ENCODE peak calls at places on chromosomes 6 and 20, in five cellular contexts. Y is sigmoid colon, Z is upper lobe of left lung, P is PC-3, O is astrocyte. N is an unnamed sample.

GRCh38 chr20:46438156-46438750 is 31.8 kb upstream of the ELMO2 start:
- DNase-seq in Y (no peak), O (peak; percentile 3), P (peak; percentile 73), Z (no peak), N (peak; percentile 56)

GRCh38 chr6:88008411-88008810 is 39.2 kb upstream of the SPACA1 start:
- DNase-seq in Y (no peak), Z (no peak), O (peak; percentile 4), P (peak; percentile 11), N (no peak)

GRCh38 chr20:44056010-44056698 is 130.8 kb downstream of the JPH2 start:
- DNase-seq in O (no peak), Y (peak; percentile 24), P (peak; percentile 78), Z (no peak), N (peak; percentile 32)

GRCh38 chr6:46102123-46102522 is 27.7 kb upstream of the ENPP4 start:
- DNase-seq in P (no peak), Y (no peak), O (no peak), Z (no peak), N (no peak)

GRCh38 chr20:61982240-61982950 is 83.3 kb downstream of the TAF4 start:
- DNase-seq in Y (no peak), O (no peak), P (no peak), Z (no peak), N (no peak)

GRCh38 chr6:148528292-148528691 is 185.7 kb downstream of the SASH1 start:
- DNase-seq in Z (no peak), Y (no peak), O (no peak), P (peak; percentile 4), N (peak; percentile 61)

GRCh38 chr20:9919271-9920014 is 80.6 kb upstream of the PAK5 start:
- DNase-seq in Z (no peak), Y (no peak), O (no peak), P (no peak), N (no peak)

GRCh38 chr6:96089173-96089572 is 73.4 kb downstream of the FUT9 start:
- DNase-seq in O (no peak), P (peak; percentile 42), Z (no peak), Y (no peak), N (peak; percentile 39)

GRCh38 chr6:107304421-107305025 is 154.8 kb downstream of the PDSS2 start:
- DNase-seq in O (peak; percentile 76), P (peak; percentile 87), Y (no peak), Z (no peak), N (no peak)

GRCh38 chr6:78832091-78832808 is 35.1 kb upstream of the IRAK1BP1 start:
- DNase-seq in P (no peak), Z (no peak), Y (no peak), O (peak; percentile 83), N (no peak)

GRCh38 chr6:53956068-53956711 is 155.1 kb upstream of the MLIP start:
- DNase-seq in P (peak; percentile 89), Y (peak; percentile 84), Z (no peak), O (peak; percentile 30), N (peak; percentile 83)

GRCh38 chr20:9359561-9360308 is 154.7 kb upstream of the LAMP5 start:
- DNase-seq in P (peak; percentile 78), O (peak; percentile 43), Y (peak; percentile 70), Z (peak; percentile 3), N (peak; percentile 66)

DNA sequence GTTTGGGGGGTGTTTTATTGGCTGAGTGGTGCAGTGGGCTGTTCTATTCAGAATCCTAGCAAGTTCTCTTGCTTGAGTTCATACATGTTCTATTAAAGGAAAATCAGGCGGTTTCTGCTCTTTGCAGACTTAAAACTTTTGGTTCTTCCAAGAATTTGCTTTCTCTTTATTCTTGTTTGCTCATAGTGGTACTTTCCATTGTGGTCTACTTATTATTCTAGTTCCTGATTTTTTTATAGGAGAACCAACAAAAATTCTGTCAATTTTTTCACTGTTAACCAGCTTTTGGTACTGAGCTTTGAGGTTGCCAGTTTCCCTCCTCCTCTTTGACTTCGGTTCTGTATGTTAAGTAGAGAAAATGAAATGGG is 6.7 kb downstream of the AFDN start:
- DNase-seq in P (no peak), O (no peak), Z (no peak), Y (no peak), N (no peak)
- H3K4me1 ChIP-seq in P (peaks cover 52% of the 10 kb centered on the region), O (no peaks in the 10 kb centered on the region), Z (peaks cover 36% of the 10 kb centered on the region), Y (peaks cover 57% of the 10 kb centered on the region), N (peaks cover 14% of the 10 kb centered on the region)

GRCh38 chr6:18343741-18344140 is 43.4 kb upstream of the RNF144B start:
- DNase-seq in P (peak; percentile 73), Z (no peak), O (peak; percentile 76), Y (no peak), N (peak; percentile 12)
- H3K4me1 ChIP-seq in P (peaks cover 42% of the 10 kb centered on the region), Z (no peaks in the 10 kb centered on the region), O (peaks cover 10% of the 10 kb centered on the region), Y (no peaks in the 10 kb centered on the region), N (no peaks in the 10 kb centered on the region)

GRCh38 chr20:34108616-34109174 is 3.3 kb downstream of the EIF2S2 start:
- DNase-seq in Y (no peak), Z (no peak), O (no peak), P (no peak), N (no peak)
- H3K4me1 ChIP-seq in Y (peaks cover 55% of the 10 kb centered on the region), Z (peaks cover 36% of the 10 kb centered on the region), O (peaks cover 10% of the 10 kb centered on the region), P (peaks cover 27% of the 10 kb centered on the region), N (peaks cover 25% of the 10 kb centered on the region)

GRCh38 chr6:33413601-33414120 is 2.8 kb downstream of the PHF1 start:
- DNase-seq in P (no peak), O (no peak), Y (no peak), Z (no peak), N (no peak)
- H3K4me1 ChIP-seq in P (peaks cover 34% of the 10 kb centered on the region), O (peaks cover 21% of the 10 kb centered on the region), Y (peaks cover 60% of the 10 kb centered on the region), Z (peaks cover 39% of the 10 kb centered on the region), N (peaks cover 22% of the 10 kb centered on the region)

GRCh38 chr6:159972506-159973268 is 3.8 kb downstream of the IGF2R start:
- DNase-seq in O (no peak), P (no peak), Y (no peak), Z (no peak), N (no peak)
- H3K4me1 ChIP-seq in O (peaks cover 13% of the 10 kb centered on the region), P (peaks cover 45% of the 10 kb centered on the region), Y (peaks cover 37% of the 10 kb centered on the region), Z (peaks cover 55% of the 10 kb centered on the region), N (peaks cover 63% of the 10 kb centered on the region)

GRCh38 chr6:35678021-35678654 is 10.6 kb downstream of the FKBP5 start:
- DNase-seq in P (no peak), O (peak; percentile 77), Y (no peak), Z (no peak), N (no peak)

GRCh38 chr6:35673755-35674154 is 15.0 kb downstream of the FKBP5 start:
- DNase-seq in O (no peak), Y (no peak), P (no peak), Z (no peak), N (no peak)

GRCh38 chr6:35675871-35676459 is 12.8 kb downstream of the FKBP5 start:
- DNase-seq in P (no peak), Z (no peak), O (no peak), Y (no peak), N (no peak)

GRCh38 chr6:35677456-35677855 is 11.3 kb downstream of the FKBP5 start:
- DNase-seq in O (no peak), Y (no peak), Z (no peak), P (no peak), N (no peak)

GRCh38 chr6:35674594-35674993 is 14.1 kb downstream of the FKBP5 start:
- DNase-seq in O (no peak), P (no peak), Y (no peak), Z (no peak), N (no peak)
- H3K4me1 ChIP-seq in O (peaks cover 16% of the 10 kb centered on the region), P (no peaks in the 10 kb centered on the region), Y (peaks cover 41% of the 10 kb centered on the region), Z (peaks cover 52% of the 10 kb centered on the region), N (peaks cover 36% of the 10 kb centered on the region)

GRCh38 chr6:136614994-136615393 is 64.8 kb upstream of the MAP7 start:
- DNase-seq in Y (no peak), Z (no peak), O (no peak), P (no peak), N (no peak)
- H3K4me1 ChIP-seq in Y (no peaks in the 10 kb centered on the region), Z (peaks cover 7% of the 10 kb centered on the region), O (peaks cover 12% of the 10 kb centered on the region), P (peaks cover 5% of the 10 kb centered on the region), N (peaks cover 41% of the 10 kb centered on the region)

GRCh38 chr6:169075211-169075621 is 178.4 kb downstream of the THBS2 start:
- DNase-seq in Y (peak; percentile 97), Z (no peak), O (no peak), P (no peak), N (no peak)
- H3K4me1 ChIP-seq in Y (peaks cover 60% of the 10 kb centered on the region), Z (no peaks in the 10 kb centered on the region), O (peaks cover 46% of the 10 kb centered on the region), P (peaks cover 12% of the 10 kb centered on the region), N (no peaks in the 10 kb centered on the region)

GRCh38 chr20:1371235-1371782 is 21.5 kb downstream of the FKBP1A start:
- DNase-seq in P (no peak), Y (no peak), Z (no peak), O (no peak), N (no peak)
- H3K4me1 ChIP-seq in P (peaks cover 60% of the 10 kb centered on the region), Y (peaks cover 56% of the 10 kb centered on the region), Z (peaks cover 63% of the 10 kb centered on the region), O (peaks cover 29% of the 10 kb centered on the region), N (peaks cover 7% of the 10 kb centered on the region)

N was measured in A673.